ENCODE peak calls at places on chromosomes 12 and 14, in five cellular contexts. One of them, this sample, is unnamed.

GRCh38 chr14:92942976-92943710 is 20.2 kb downstream of the CHGA start:
- DNase-seq in OCI-LY7: no peak
- DNase-seq in psoas muscle: peak
- DNase-seq in hepatocyte: no peak
- DNase-seq in right lobe of liver: no peak
- DNase-seq in this sample: no peak

GRCh38 chr12:132356686-132357622 is 27.6 kb upstream of the GALNT9 start:
- DNase-seq in right lobe of liver: no peak
- DNase-seq in OCI-LY7: no peak
- DNase-seq in psoas muscle: peak
- DNase-seq in hepatocyte: peak
- DNase-seq in this sample: no peak

GRCh38 chr14:34051966-34052657 is 101.2 kb upstream of the EGLN3 start:
- DNase-seq in hepatocyte: peak
- DNase-seq in psoas muscle: no peak
- DNase-seq in OCI-LY7: no peak
- DNase-seq in right lobe of liver: no peak
- DNase-seq in this sample: no peak

GRCh38 chr12:75488553-75488952 is 8.0 kb downstream of the GLIPR1 start:
- DNase-seq in psoas muscle: no peak
- DNase-seq in hepatocyte: peak
- DNase-seq in right lobe of liver: no peak
- DNase-seq in OCI-LY7: peak
- DNase-seq in this sample: no peak

GRCh38 chr12:8038659-8039114 is 6.2 kb downstream of the FOXJ2 start:
- DNase-seq in psoas muscle: peak
- DNase-seq in OCI-LY7: no peak
- DNase-seq in right lobe of liver: peak
- DNase-seq in hepatocyte: peak
- DNase-seq in this sample: peak

GRCh38 chr12:100473050-100473715 is 483 bp upstream of the NR1H4 start:
- DNase-seq in right lobe of liver: no peak
- DNase-seq in hepatocyte: no peak
- DNase-seq in OCI-LY7: no peak
- DNase-seq in psoas muscle: no peak
- DNase-seq in this sample: no peak

GRCh38 chr14:104665092-104665662 is 24.2 kb upstream of the INF2 start:
- DNase-seq in psoas muscle: no peak
- DNase-seq in right lobe of liver: no peak
- DNase-seq in OCI-LY7: no peak
- DNase-seq in hepatocyte: no peak
- DNase-seq in this sample: no peak

GRCh38 chr14:24674204-24674970 is 40.4 kb upstream of the GZMB start:
- DNase-seq in OCI-LY7: peak
- DNase-seq in hepatocyte: no peak
- DNase-seq in right lobe of liver: no peak
- DNase-seq in psoas muscle: no peak
- DNase-seq in this sample: no peak

GRCh38 chr12:87428701-87429277 is 600.4 kb downstream of the C12orf50 start:
- DNase-seq in psoas muscle: no peak
- DNase-seq in right lobe of liver: no peak
- DNase-seq in OCI-LY7: no peak
- DNase-seq in hepatocyte: no peak
- DNase-seq in this sample: no peak

GRCh38 chr14:20857630-20858261 is 33.4 kb upstream of the RNASE3 start:
- DNase-seq in hepatocyte: peak
- DNase-seq in psoas muscle: peak
- DNase-seq in right lobe of liver: peak
- DNase-seq in OCI-LY7: peak
- DNase-seq in this sample: peak

GRCh38 chr14:50835280-50835679 is 4.3 kb upstream of the NIN start:
- DNase-seq in right lobe of liver: no peak
- DNase-seq in psoas muscle: no peak
- DNase-seq in OCI-LY7: peak
- DNase-seq in hepatocyte: no peak
- DNase-seq in this sample: no peak

GRCh38 chr14:64693766-64694165 is 10.5 kb upstream of the PLEKHG3 start:
- DNase-seq in psoas muscle: no peak
- DNase-seq in right lobe of liver: no peak
- DNase-seq in OCI-LY7: no peak
- DNase-seq in hepatocyte: no peak
- DNase-seq in this sample: no peak

GRCh38 chr14:22383515-22384166 is 205.4 kb downstream of the DAD1 start:
- DNase-seq in right lobe of liver: no peak
- DNase-seq in hepatocyte: no peak
- DNase-seq in OCI-LY7: peak
- DNase-seq in psoas muscle: no peak
- DNase-seq in this sample: no peak

GRCh38 chr12:26966842-26967241 is 28.6 kb downstream of the FGFR1OP2 start:
- DNase-seq in hepatocyte: no peak
- DNase-seq in right lobe of liver: no peak
- DNase-seq in OCI-LY7: no peak
- DNase-seq in psoas muscle: no peak
- DNase-seq in this sample: no peak

GRCh38 chr14:77511486-77512162 is 13.0 kb upstream of the ISM2 start:
- DNase-seq in OCI-LY7: no peak
- DNase-seq in psoas muscle: no peak
- DNase-seq in right lobe of liver: no peak
- DNase-seq in hepatocyte: no peak
- DNase-seq in this sample: no peak

GRCh38 chr12:113104953-113105510 is 30.5 kb downstream of the RASAL1 start:
- DNase-seq in psoas muscle: no peak
- DNase-seq in right lobe of liver: no peak
- DNase-seq in hepatocyte: no peak
- DNase-seq in OCI-LY7: no peak
- DNase-seq in this sample: no peak

GRCh38 chr14:89284368-89285058 is 132.5 kb downstream of the FOXN3 start:
- DNase-seq in hepatocyte: no peak
- DNase-seq in psoas muscle: no peak
- DNase-seq in right lobe of liver: no peak
- DNase-seq in OCI-LY7: no peak
- DNase-seq in this sample: no peak

GRCh38 chr12:19461986-19462385 is 22.7 kb downstream of the AEBP2 start:
- DNase-seq in hepatocyte: no peak
- DNase-seq in right lobe of liver: no peak
- DNase-seq in OCI-LY7: no peak
- DNase-seq in psoas muscle: no peak
- DNase-seq in this sample: no peak

DNA sequence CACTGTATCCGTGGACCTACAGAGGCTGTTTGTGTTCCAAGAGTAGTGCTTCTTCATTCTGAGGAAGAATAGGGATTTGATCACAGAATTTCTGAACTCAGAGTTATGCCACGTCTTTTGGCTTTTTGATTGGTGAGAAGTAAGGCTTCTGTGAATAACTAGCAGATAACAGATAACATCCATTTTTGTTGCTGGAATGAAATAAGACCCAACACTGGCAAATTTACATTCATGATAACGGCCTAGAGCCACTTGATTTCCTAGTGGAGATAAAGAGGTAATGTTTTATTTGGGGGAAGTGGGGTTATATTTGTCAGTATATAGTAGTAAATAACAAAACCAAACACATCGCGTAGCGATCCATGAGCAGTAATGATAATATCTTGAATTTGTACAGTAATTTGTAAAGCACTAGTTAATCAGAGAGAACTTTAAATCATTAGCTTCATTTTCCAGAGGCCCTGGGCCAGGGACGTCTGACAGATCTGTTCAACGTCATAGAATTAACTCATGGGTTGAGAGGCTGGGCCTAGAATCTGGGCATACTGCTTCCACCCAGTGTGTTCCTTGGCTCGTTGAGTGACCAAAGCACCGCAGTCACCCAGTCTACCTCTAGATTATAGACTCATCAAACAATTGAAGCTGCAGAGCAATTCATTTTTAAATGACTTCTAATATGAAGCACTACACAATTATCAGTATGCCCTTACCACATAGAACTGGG is 79.6 kb downstream of the HMGA2 start:
- DNase-seq in psoas muscle: no peak
- DNase-seq in hepatocyte: no peak
- DNase-seq in OCI-LY7: no peak
- DNase-seq in right lobe of liver: no peak
- DNase-seq in this sample: no peak
- TF ChIP-seq CTCF in psoas muscle: no peak
- TF ChIP-seq CTCF in hepatocyte: no peak
- TF ChIP-seq CTCF in OCI-LY7: no peak
- TF ChIP-seq CTCF in right lobe of liver: no peak
- TF ChIP-seq CTCF in this sample: no peak

GRCh38 chr12:110372056-110372425 is 31.5 kb downstream of the ANAPC7 start:
- DNase-seq in right lobe of liver: no peak
- DNase-seq in hepatocyte: no peak
- DNase-seq in OCI-LY7: no peak
- DNase-seq in psoas muscle: no peak
- DNase-seq in this sample: no peak

GRCh38 chr12:110369992-110370391 is 33.5 kb downstream of the ANAPC7 start:
- DNase-seq in psoas muscle: no peak
- DNase-seq in hepatocyte: no peak
- DNase-seq in OCI-LY7: no peak
- DNase-seq in right lobe of liver: no peak
- DNase-seq in this sample: no peak

GRCh38 chr12:110371408-110372055 is 32.0 kb downstream of the ANAPC7 start:
- DNase-seq in psoas muscle: no peak
- DNase-seq in OCI-LY7: peak
- DNase-seq in hepatocyte: no peak
- DNase-seq in right lobe of liver: no peak
- DNase-seq in this sample: no peak

GRCh38 chr12:110373025-110373876 is 30.3 kb downstream of the ANAPC7 start:
- DNase-seq in OCI-LY7: peak
- DNase-seq in psoas muscle: no peak
- DNase-seq in right lobe of liver: no peak
- DNase-seq in hepatocyte: no peak
- DNase-seq in this sample: no peak

GRCh38 chr12:110370732-110371141 is 32.8 kb downstream of the ANAPC7 start:
- DNase-seq in hepatocyte: no peak
- DNase-seq in psoas muscle: no peak
- DNase-seq in right lobe of liver: no peak
- DNase-seq in OCI-LY7: peak
- DNase-seq in this sample: no peak
- H3K27ac ChIP-seq in hepatocyte: no peak
- H3K27ac ChIP-seq in psoas muscle: no peak
- H3K27ac ChIP-seq in right lobe of liver: no peak
- H3K27ac ChIP-seq in OCI-LY7: peak
- H3K27ac ChIP-seq in this sample: no peak

GRCh38 chr12:4353785-4354208 is 25.7 kb downstream of the FGF23 start:
- DNase-seq in psoas muscle: no peak
- DNase-seq in hepatocyte: peak
- DNase-seq in OCI-LY7: peak
- DNase-seq in right lobe of liver: no peak
- DNase-seq in this sample: no peak
- TF ChIP-seq CTCF in psoas muscle: peak
- TF ChIP-seq CTCF in hepatocyte: peak
- TF ChIP-seq CTCF in OCI-LY7: peak
- TF ChIP-seq CTCF in right lobe of liver: peak
- TF ChIP-seq CTCF in this sample: no peak

GRCh38 chr12:78038986-78039385 is 208.3 kb downstream of the NAV3 start:
- DNase-seq in right lobe of liver: no peak
- DNase-seq in psoas muscle: no peak
- DNase-seq in hepatocyte: no peak
- DNase-seq in OCI-LY7: no peak
- DNase-seq in this sample: no peak
- H3K27ac ChIP-seq in right lobe of liver: no peak
- H3K27ac ChIP-seq in psoas muscle: no peak
- H3K27ac ChIP-seq in hepatocyte: no peak
- H3K27ac ChIP-seq in OCI-LY7: no peak
- H3K27ac ChIP-seq in this sample: no peak

DNA sequence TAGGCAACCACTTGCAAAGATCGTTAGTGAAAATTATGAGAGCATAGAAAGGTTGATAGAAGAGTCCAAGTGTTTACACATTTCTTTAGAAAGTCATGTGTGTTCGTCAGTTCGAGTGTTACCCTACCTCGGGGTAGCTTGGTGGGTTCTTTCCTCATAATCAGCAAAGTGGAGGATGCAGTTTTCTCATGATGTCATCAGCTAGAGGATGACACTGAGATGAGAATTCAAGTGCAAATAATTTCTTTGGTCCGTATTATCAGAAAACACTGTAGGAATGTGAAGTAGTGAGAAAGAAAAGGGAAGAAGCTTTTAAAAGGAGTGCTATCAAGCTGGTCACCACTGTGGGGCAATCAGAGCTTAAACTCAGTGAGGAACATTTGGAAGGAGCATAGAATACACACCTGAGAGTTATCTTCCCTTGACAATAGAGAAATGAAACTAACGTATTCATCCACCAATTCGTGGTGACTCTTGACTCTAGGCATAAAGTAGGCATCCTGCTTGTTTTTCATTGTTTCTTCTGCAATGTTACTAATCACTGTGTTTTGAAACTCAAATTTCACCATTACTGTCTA is 1340.9 kb upstream of the TMEM132C start:
- DNase-seq in psoas muscle: no peak
- DNase-seq in OCI-LY7: peak
- DNase-seq in right lobe of liver: no peak
- DNase-seq in hepatocyte: no peak
- DNase-seq in this sample: no peak
- TF ChIP-seq CTCF in psoas muscle: no peak
- TF ChIP-seq CTCF in OCI-LY7: peak
- TF ChIP-seq CTCF in right lobe of liver: peak
- TF ChIP-seq CTCF in hepatocyte: no peak
- TF ChIP-seq CTCF in this sample: no peak

GRCh38 chr12:13164859-13165577 is 31.5 kb upstream of the EMP1 start:
- DNase-seq in right lobe of liver: no peak
- DNase-seq in psoas muscle: no peak
- DNase-seq in hepatocyte: no peak
- DNase-seq in OCI-LY7: no peak
- DNase-seq in this sample: no peak

GRCh38 chr12:13164271-13164670 is 32.3 kb upstream of the EMP1 start:
- DNase-seq in right lobe of liver: no peak
- DNase-seq in hepatocyte: no peak
- DNase-seq in OCI-LY7: no peak
- DNase-seq in psoas muscle: no peak
- DNase-seq in this sample: no peak

GRCh38 chr12:13162904-13163303 is 33.6 kb upstream of the EMP1 start:
- DNase-seq in psoas muscle: no peak
- DNase-seq in hepatocyte: no peak
- DNase-seq in OCI-LY7: no peak
- DNase-seq in right lobe of liver: no peak
- DNase-seq in this sample: no peak

GRCh38 chr12:13165578-13166120 is 30.9 kb upstream of the EMP1 start:
- DNase-seq in hepatocyte: peak
- DNase-seq in right lobe of liver: peak
- DNase-seq in OCI-LY7: peak
- DNase-seq in psoas muscle: peak
- DNase-seq in this sample: peak

DNA sequence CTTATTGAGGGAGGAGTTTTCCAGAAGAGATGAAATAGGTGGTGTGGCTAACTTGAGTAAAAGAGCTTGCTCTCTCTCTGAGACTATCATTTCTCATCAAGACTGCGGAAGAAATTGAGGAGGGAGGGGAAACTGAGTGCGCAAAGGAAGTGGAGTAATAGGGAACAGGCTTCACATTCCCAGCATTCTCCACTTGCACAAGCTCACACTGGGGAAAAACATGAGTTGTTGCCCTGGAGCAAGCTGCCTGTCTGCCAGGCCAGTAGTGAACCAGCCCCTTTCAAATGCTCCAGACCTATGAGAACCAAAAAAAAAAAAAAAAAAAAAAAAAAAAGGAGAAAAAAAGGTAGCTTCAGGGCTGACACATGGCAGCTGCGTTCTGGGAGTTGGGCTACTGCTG is 32.7 kb upstream of the EMP1 start:
- DNase-seq in psoas muscle: no peak
- DNase-seq in hepatocyte: no peak
- DNase-seq in right lobe of liver: no peak
- DNase-seq in OCI-LY7: no peak
- DNase-seq in this sample: no peak
- H3K27ac ChIP-seq in psoas muscle: no peak
- H3K27ac ChIP-seq in hepatocyte: no peak
- H3K27ac ChIP-seq in right lobe of liver: no peak
- H3K27ac ChIP-seq in OCI-LY7: no peak
- H3K27ac ChIP-seq in this sample: no peak